ENCODE peak calls at places on chromosomes 5 and 9, in five cellular contexts. B is spleen, Q is upper lobe of right lung, A is ecto neural progenitor cell, V is IMR-90. F is an unnamed sample.

GRCh38 chr9:37209431-37210386 is 89.3 kb downstream of the ZCCHC7 start:
- DNase-seq in B (no peak), Q (no peak), A (no peak), V (no peak), F (peak)

GRCh38 chr5:77832166-77832770 is 56.1 kb upstream of the TBCA start:
- DNase-seq in B (no peak), Q (no peak), A (no peak), V (no peak), F (no peak)

GRCh38 chr5:40409600-40409999 is 270.1 kb upstream of the PTGER4 start:
- DNase-seq in B (peak), Q (no peak), A (no peak), V (no peak), F (no peak)

GRCh38 chr9:21549890-21550289 is 67.8 kb upstream of the IFNE start:
- DNase-seq in B (no peak), Q (no peak), A (no peak), V (no peak), F (no peak)

GRCh38 chr5:6904822-6905221 is 191.6 kb downstream of the TENT4A start:
- DNase-seq in B (no peak), Q (no peak), A (no peak), V (no peak), F (no peak)

GRCh38 chr5:126544087-126544740 is 50.8 kb downstream of the ALDH7A1 start:
- DNase-seq in B (no peak), Q (no peak), A (no peak), V (peak), F (peak)

GRCh38 chr5:60374409-60374808 is 325.6 kb downstream of the DEPDC1B start:
- DNase-seq in B (no peak), Q (no peak), A (no peak), V (no peak), F (no peak)

GRCh38 chr5:143683459-143683858 is 128.5 kb upstream of the HMHB1 start:
- DNase-seq in B (no peak), Q (no peak), A (no peak), V (no peak), F (no peak)

GRCh38 chr5:32916648-32917047 is 205.5 kb downstream of the NPR3 start:
- DNase-seq in B (no peak), Q (no peak), A (no peak), V (peak), F (peak)

GRCh38 chr5:138663009-138663408 is 87.8 kb upstream of the HSPA9 start:
- DNase-seq in B (no peak), Q (no peak), A (no peak), V (no peak), F (no peak)

GRCh38 chr9:124884376-124884775 is 22.4 kb downstream of the ARPC5L start:
- DNase-seq in B (no peak), Q (no peak), A (no peak), V (no peak), F (no peak)

GRCh38 chr9:126673689-126674364 is 60.1 kb downstream of the LMX1B start:
- DNase-seq in B (no peak), Q (no peak), A (peak), V (peak), F (no peak)

GRCh38 chr5:146744358-146744757 is 134.2 kb downstream of the PPP2R2B start:
- DNase-seq in B (no peak), Q (no peak), A (no peak), V (peak), F (no peak)

GRCh38 chr5:77006124-77006523 is 24.1 kb upstream of the AGGF1 start:
- DNase-seq in B (no peak), Q (no peak), A (no peak), V (no peak), F (no peak)

F was measured in HCEC 1CT.